ENCODE peak calls at places on chromosomes 11 and 22, in nine cellular contexts. Q, M, J, W, K, G, B, C and D are unnamed samples.
A peak's percentile ranks its signal among the peaks of the same experiment; 100 is the strongest.

GRCh38 chr22:46748948-46749681 is 11.1 kb upstream of the CERK start:
- DNase-seq in J (peak; percentile 52), B (peak; percentile 38), K (peak; percentile 88), Q (no peak), G (peak; percentile 76), W (peak; percentile 68), C (no peak), M (no peak), D (no peak)

GRCh38 chr22:17782621-17783020 is 8.4 kb upstream of the BID start:
- DNase-seq in C (no peak), J (no peak), M (no peak), G (no peak), Q (no peak), W (no peak), B (no peak), K (no peak), D (no peak)

GRCh38 chr11:106608677-106609076 is 409.6 kb downstream of the GUCY1A2 start:
- DNase-seq in M (no peak), W (no peak), Q (no peak), B (no peak), G (no peak), J (no peak), C (no peak), K (no peak), D (no peak)

GRCh38 chr22:49587987-49588386 is 239.7 kb downstream of the BRD1 start:
- DNase-seq in J (no peak), W (no peak), Q (no peak), M (no peak), C (no peak), G (no peak), B (no peak), K (peak; percentile 42), D (no peak)

GRCh38 chr22:35940166-35940565 is 88.5 kb downstream of the RBFOX2 start:
- DNase-seq in C (no peak), M (no peak), Q (no peak), W (no peak), B (no peak), G (no peak), J (no peak), K (no peak), D (no peak)

GRCh38 chr22:41501209-41501608 is 32.3 kb downstream of the ACO2 start:
- DNase-seq in C (no peak), K (no peak), M (no peak), Q (no peak), J (no peak), G (no peak), W (no peak), B (no peak), D (no peak)

GRCh38 chr11:70129051-70129592 is 51.0 kb downstream of the ANO1 start:
- DNase-seq in J (no peak), K (no peak), G (no peak), B (no peak), Q (no peak), W (no peak), M (no peak), C (no peak), D (no peak)

GRCh38 chr11:9362393-9362863 is 22.0 kb upstream of the IPO7 start:
- DNase-seq in B (no peak), C (no peak), M (no peak), G (no peak), W (no peak), Q (peak; percentile 20), K (no peak), J (no peak), D (no peak)

GRCh38 chr11:107272561-107272960 is 185.1 kb downstream of the CWF19L2 start:
- DNase-seq in M (no peak), W (no peak), B (no peak), J (no peak), C (no peak), G (no peak), K (no peak), Q (no peak), D (no peak)

GRCh38 chr11:126969865-126970479 is 30.6 kb downstream of the KIRREL3 start:
- DNase-seq in J (no peak), M (peak; percentile 84), G (no peak), B (no peak), Q (no peak), W (no peak), C (no peak), K (no peak), D (no peak)

GRCh38 chr22:35991168-35991567 is 37.5 kb downstream of the RBFOX2 start:
- DNase-seq in G (no peak), K (no peak), J (no peak), C (no peak), M (no peak), B (no peak), W (no peak), Q (no peak), D (no peak)

GRCh38 chr22:16936625-16937024 is 71.4 kb downstream of the GAB4 start:
- DNase-seq in G (no peak), K (no peak), W (no peak), J (no peak), C (no peak), M (no peak), B (no peak), Q (no peak), D (no peak)

GRCh38 chr11:129950319-129951034 is 52.2 kb downstream of the PRDM10 start:
- DNase-seq in J (no peak), Q (peak; percentile 27), W (no peak), K (no peak), C (no peak), M (no peak), G (no peak), B (peak; percentile 42), D (no peak)

GRCh38 chr22:37088108-37088605 is 21.4 kb downstream of the TMPRSS6 start:
- DNase-seq in C (no peak), K (no peak), G (no peak), W (no peak), Q (peak; percentile 66), J (no peak), M (no peak), B (peak; percentile 4), D (no peak)

GRCh38 chr22:23847310-23847920 is 8.6 kb upstream of the DERL3 start:
- DNase-seq in W (no peak), K (no peak), G (no peak), B (no peak), Q (no peak), M (no peak), J (no peak), C (no peak), D (no peak)

GRCh38 chr11:119591836-119592310 is 137.1 kb downstream of the NECTIN1 start:
- DNase-seq in K (no peak), W (no peak), J (no peak), Q (no peak), M (no peak), C (no peak), G (no peak), B (no peak), D (no peak)

GRCh38 chr11:92846542-92847125 is 122.8 kb upstream of the MTNR1B start:
- DNase-seq in Q (no peak), B (no peak), C (no peak), W (no peak), J (no peak), M (no peak), G (no peak), K (no peak), D (no peak)

GRCh38 chr11:46252373-46252914 is 25.0 kb upstream of the CREB3L1 start:
- DNase-seq in B (no peak), W (no peak), Q (no peak), C (no peak), J (no peak), M (no peak), G (no peak), K (no peak), D (no peak)

GRCh38 chr11:63937713-63938480 is 905 bp upstream of the NAA40 start:
- DNase-seq in M (no peak), W (no peak), Q (peak; percentile 71), B (no peak), J (no peak), K (peak; percentile 84), C (no peak), G (no peak), D (no peak)

GRCh38 chr11:78350101-78350645 is 67.4 kb downstream of the GAB2 start:
- DNase-seq in M (no peak), J (no peak), Q (no peak), G (no peak), K (no peak), C (no peak), B (no peak), W (no peak), D (no peak)

GRCh38 chr22:40405178-40406062 is 35.0 kb downstream of the SGSM3 start:
- DNase-seq in M (no peak), C (no peak), Q (no peak), W (no peak), G (no peak), K (peak; percentile 73), J (no peak), B (no peak), D (no peak)

GRCh38 chr11:79021601-79022000 is 419.2 kb downstream of the TENM4 start:
- DNase-seq in J (no peak), W (no peak), C (no peak), M (no peak), G (no peak), K (no peak), B (no peak), Q (no peak), D (no peak)

GRCh38 chr11:59172345-59173079 is 580 bp downstream of the DTX4 start:
- DNase-seq in C (no peak), B (no peak), J (peak; percentile 2), G (peak; percentile 7), W (no peak), K (peak; percentile 88), M (no peak), Q (peak; percentile 37), D (peak; percentile 37)

GRCh38 chr22:17706451-17706900 is 67.8 kb downstream of the BID start:
- DNase-seq in M (peak; percentile 98), W (no peak), B (no peak), Q (no peak), K (no peak), J (no peak), G (peak; percentile 5), C (no peak), D (no peak)

GRCh38 chr22:22196833-22197477 is 47.6 kb upstream of the VPREB1 start:
- DNase-seq in C (no peak), K (no peak), G (no peak), M (no peak), W (no peak), B (no peak), Q (no peak), J (no peak), D (no peak)

GRCh38 chr22:27677895-27678458 is 123.6 kb downstream of the MN1 start:
- DNase-seq in J (no peak), M (no peak), W (no peak), Q (no peak), B (no peak), C (no peak), G (no peak), K (peak; percentile 35), D (no peak)

GRCh38 chr11:78651923-78652602 is 77.4 kb upstream of the NARS2 start:
- DNase-seq in B (no peak), W (no peak), C (no peak), M (no peak), J (no peak), K (no peak), Q (no peak), G (no peak), D (no peak)

GRCh38 chr11:87574193-87574592 is 536.5 kb downstream of the TMEM135 start:
- DNase-seq in W (no peak), K (no peak), C (no peak), G (no peak), B (no peak), Q (no peak), J (no peak), M (no peak), D (no peak)

GRCh38 chr11:108197351-108197750 is 25.1 kb downstream of the NPAT start:
- DNase-seq in C (no peak), J (no peak), B (no peak), K (no peak), Q (no peak), M (no peak), G (no peak), W (no peak), D (no peak)

GRCh38 chr22:40703174-40703573 is 23.9 kb downstream of the MCHR1 start:
- DNase-seq in C (no peak), Q (no peak), B (no peak), W (no peak), J (no peak), K (no peak), G (no peak), M (no peak), D (no peak)

GRCh38 chr11:111387318-111387863 is 8.3 kb upstream of the POU2AF1 start:
- DNase-seq in Q (no peak), C (no peak), K (no peak), M (no peak), W (no peak), G (no peak), J (no peak), B (no peak), D (no peak)